ENCODE peak calls at places on chromosomes 2 and 18, in five cellular contexts. N is testis, L is spleen, M is right lobe of liver, O is adrenal gland. D is an unnamed sample.
A peak's percentile ranks its signal among the peaks of the same experiment; 100 is the strongest.

GRCh38 chr18:62588217-62588616 is 65.4 kb downstream of the ZCCHC2 start:
- DNase-seq in L (no peak), N (no peak), M (no peak), O (no peak), D (no peak)

GRCh38 chr18:4450065-4450676 is 4.9 kb downstream of the DLGAP1 start:
- DNase-seq in O (no peak), L (no peak), N (no peak), M (no peak), D (no peak)

GRCh38 chr2:70188460-70188859 is 2.4 kb downstream of the C2orf42 start:
- DNase-seq in M (no peak), N (no peak), O (no peak), L (no peak), D (no peak)

GRCh38 chr18:8705941-8706544 is 687 bp downstream of the MTCL1 start:
- DNase-seq in L (peak; percentile 85), M (peak; percentile 35), O (no peak), N (no peak), D (peak; percentile 26)

GRCh38 chr2:180540761-180541160 is 439.6 kb upstream of the UBE2E3 start:
- DNase-seq in L (no peak), O (no peak), M (no peak), N (no peak), D (no peak)

GRCh38 chr18:74083071-74083954 is 64.3 kb downstream of the FBXO15 start:
- DNase-seq in O (no peak), L (no peak), N (no peak), M (no peak), D (no peak)

GRCh38 chr2:113910110-113910717 is 20.3 kb downstream of the ACTR3 start:
- DNase-seq in O (peak; percentile 42), L (peak; percentile 19), M (no peak), N (no peak), D (no peak)

GRCh38 chr18:13611058-13611615 is 115.2 kb downstream of the FAM210A start:
- DNase-seq in M (no peak), L (peak; percentile 74), N (peak; percentile 31), O (peak; percentile 43), D (no peak)

GRCh38 chr2:102021776-102022175 is 30.0 kb downstream of the IL1R2 start:
- DNase-seq in L (no peak), M (no peak), O (no peak), N (no peak), D (no peak)

GRCh38 chr18:57915848-57916596 is 112.9 kb upstream of the ATP8B1 start:
- DNase-seq in O (no peak), M (no peak), N (no peak), L (no peak), D (no peak)

GRCh38 chr2:71782323-71782722 is 329.0 kb downstream of the DYSF start:
- DNase-seq in L (peak; percentile 40), M (no peak), N (no peak), O (no peak), D (no peak)

GRCh38 chr2:183359867-183360266 is 235.6 kb downstream of the NUP35 start:
- DNase-seq in L (no peak), N (no peak), O (peak; percentile 13), M (no peak), D (no peak)

GRCh38 chr2:241224068-241224850 is 35.8 kb downstream of the ANO7 start:
- DNase-seq in L (peak; percentile 71), N (peak; percentile 76), O (peak; percentile 77), M (peak; percentile 44), D (no peak)

GRCh38 chr18:14941792-14942191 is 193.8 kb downstream of the ANKRD30B start:
- DNase-seq in O (no peak), M (no peak), L (no peak), N (no peak), D (no peak)

GRCh38 chr18:2597639-2598038 is 26.3 kb downstream of the NDC80 start:
- DNase-seq in L (no peak), N (no peak), O (no peak), M (no peak), D (no peak)

GRCh38 chr2:200695178-200695930 is 109.5 kb downstream of the AOX1 start:
- DNase-seq in L (peak; percentile 77), O (no peak), N (peak; percentile 20), M (no peak), D (no peak)

GRCh38 chr2:40123746-40124145 is 328.1 kb downstream of the SLC8A1 start:
- DNase-seq in M (no peak), O (no peak), L (no peak), N (no peak), D (no peak)

GRCh38 chr2:128286011-128286721 is 32.5 kb downstream of the HS6ST1 start:
- DNase-seq in M (peak; percentile 35), O (peak; percentile 80), N (no peak), L (peak; percentile 79), D (no peak)

GRCh38 chr2:17816396-17817245 is at the start of gene MSGN1:
- DNase-seq in N (no peak), O (no peak), M (no peak), L (no peak), D (no peak)

GRCh38 chr2:88845772-88846661 is 154.5 kb downstream of the RPIA start:
- DNase-seq in L (peak; percentile 82), O (no peak), N (no peak), M (no peak), D (no peak)

GRCh38 chr2:241794250-241794823 is 14.7 kb upstream of the NEU4 start:
- DNase-seq in O (no peak), M (no peak), L (no peak), N (no peak), D (no peak)

GRCh38 chr18:2714140-2714539 is 58.6 kb downstream of the SMCHD1 start:
- DNase-seq in N (no peak), L (no peak), O (no peak), M (no peak), D (no peak)

GRCh38 chr2:39033980-39034379 is 86.9 kb downstream of the SOS1 start:
- DNase-seq in L (no peak), O (no peak), N (no peak), M (no peak), D (no peak)

GRCh38 chr18:12310762-12311161 is 2.7 kb downstream of the TUBB6 start:
- DNase-seq in O (no peak), N (no peak), M (no peak), L (no peak), D (no peak)
- TF ChIP-seq POLR2A in O (no peak), N (no peak), M (no peak), L (no peak), D (no peak)

GRCh38 chr2:207041279-207041678 is 102.0 kb downstream of the CPO start:
- DNase-seq in L (no peak), M (no peak), N (no peak), O (no peak), D (no peak)

GRCh38 chr2:207040606-207041173 is 101.4 kb downstream of the CPO start:
- DNase-seq in M (no peak), O (peak; percentile 17), L (no peak), N (no peak), D (no peak)

GRCh38 chr2:207041753-207042152 is 102.4 kb downstream of the CPO start:
- DNase-seq in L (no peak), N (no peak), M (no peak), O (no peak), D (no peak)

GRCh38 chr2:207042841-207043240 is 103.5 kb downstream of the CPO start:
- DNase-seq in L (no peak), M (no peak), O (no peak), N (no peak), D (no peak)

GRCh38 chr2:207042155-207042554 is 102.8 kb downstream of the CPO start:
- DNase-seq in N (no peak), M (no peak), L (no peak), O (no peak), D (no peak)
- TF ChIP-seq POLR2A in N (no peak), M (no peak), L (no peak), O (no peak), D (no peak)

GRCh38 chr2:120446236-120447121 is 100.5 kb downstream of the INHBB start:
- DNase-seq in N (no peak), L (peak; percentile 60), M (no peak), O (peak; percentile 87), D (no peak)

GRCh38 chr2:120445431-120446143 is 99.7 kb downstream of the INHBB start:
- DNase-seq in O (peak; percentile 9), L (peak; percentile 10), M (no peak), N (no peak), D (peak; percentile 42)

GRCh38 chr2:120448427-120448826 is 102.5 kb downstream of the INHBB start:
- DNase-seq in L (no peak), N (no peak), M (no peak), O (no peak), D (no peak)

GRCh38 chr2:120448961-120449421 is 103.1 kb downstream of the INHBB start:
- DNase-seq in M (no peak), L (peak; percentile 69), O (peak; percentile 10), N (no peak), D (no peak)

DNA sequence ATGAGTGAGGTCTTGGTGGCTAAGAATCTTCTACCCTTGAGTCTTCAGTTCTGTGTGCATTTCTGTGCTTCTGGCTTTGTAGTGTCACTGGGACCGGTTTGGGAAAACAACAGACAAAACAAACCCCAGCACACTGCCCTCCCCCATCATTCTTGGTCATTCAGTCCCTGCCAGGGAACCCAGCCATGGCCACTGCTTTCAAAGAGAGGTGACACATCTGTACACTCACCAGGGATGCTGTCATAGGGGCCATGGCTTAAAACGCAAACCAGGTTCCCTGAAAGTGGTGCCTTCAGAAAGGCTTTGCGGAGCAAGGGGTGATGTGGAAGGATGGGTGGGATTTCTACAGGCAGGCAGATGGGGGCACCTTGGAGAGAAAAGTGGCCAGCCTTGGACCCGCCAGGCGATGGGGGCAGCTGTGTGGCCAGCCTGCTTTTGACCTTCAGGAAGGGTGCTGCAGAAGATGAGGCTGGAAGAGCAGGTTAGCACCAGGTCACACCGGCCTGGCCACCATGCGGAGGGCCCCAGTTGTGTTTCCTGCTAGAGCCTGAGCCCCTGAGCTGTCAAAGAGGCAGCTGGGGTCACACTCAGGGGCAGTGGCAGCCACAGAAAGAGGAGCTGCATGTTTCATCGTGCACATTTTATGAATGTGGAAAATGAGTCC is 101.3 kb downstream of the INHBB start:
- DNase-seq in M (no peak), O (peak; percentile 75), L (peak; percentile 67), N (no peak), D (no peak)
- TF ChIP-seq POLR2A in M (no peak), O (peak; percentile 16), L (no peak), N (no peak), D (no peak)

DNA sequence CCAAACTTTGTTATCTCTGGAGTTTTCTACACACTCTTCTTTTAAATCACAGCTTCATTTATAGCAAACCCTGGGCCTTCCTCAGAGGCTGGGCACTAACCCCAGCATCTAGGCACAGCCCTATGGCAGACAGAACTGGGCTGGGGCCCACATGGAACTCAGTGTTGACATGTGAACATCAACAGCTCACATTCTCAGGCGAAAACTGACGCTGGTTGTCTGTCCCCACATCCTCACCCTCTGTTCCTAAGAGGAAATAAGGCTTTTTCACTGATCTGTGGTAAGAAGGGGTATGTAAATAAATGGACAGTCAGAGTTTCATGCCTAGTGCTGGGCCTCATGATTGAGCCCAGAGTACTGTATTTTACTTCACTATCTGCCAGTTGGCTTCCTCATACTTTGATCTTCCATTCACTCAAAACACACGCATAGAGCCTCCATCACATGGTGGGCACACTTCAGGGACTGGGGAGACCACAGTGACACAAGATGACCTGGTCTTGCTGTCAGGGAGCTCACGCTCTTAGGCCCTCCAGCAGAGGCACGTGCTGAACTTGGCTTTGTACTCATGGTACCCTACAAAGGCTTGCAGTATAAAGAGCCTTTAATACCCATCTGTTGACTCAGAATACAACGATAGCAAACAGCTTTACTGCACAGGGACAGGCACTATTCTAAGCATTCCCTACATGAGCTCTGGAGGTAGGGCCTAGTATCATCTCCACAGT is 43.0 kb downstream of the EFEMP1 start:
- DNase-seq in O (no peak), M (no peak), L (no peak), N (no peak), D (no peak)
- TF ChIP-seq POLR2A in O (no peak), M (no peak), L (no peak), N (no peak), D (no peak)